ENCODE peak calls at places on chromosomes 2 and 18, in seven cellular contexts. E, R, L, Y, N, I and X are unnamed samples.

GRCh38 chr18:57660961-57661360 is 39.3 kb upstream of the NARS1 start:
- DNase-seq in E (no peak), Y (no peak), I (no peak), L (peak), R (peak), N (no peak), X (no peak)

GRCh38 chr18:5868218-5868904 is 27.0 kb downstream of the TMEM200C start:
- DNase-seq in I (peak), N (peak), R (peak), L (peak), Y (peak), E (no peak), X (peak)

GRCh38 chr2:25787020-25787419 is 91.3 kb downstream of the ASXL2 start:
- DNase-seq in Y (no peak), E (no peak), I (no peak), N (no peak), R (no peak), L (no peak), X (no peak)

GRCh38 chr18:78704960-78705600 is 274.5 kb upstream of the SALL3 start:
- DNase-seq in I (no peak), Y (no peak), R (no peak), N (no peak), L (no peak), E (peak), X (no peak)

GRCh38 chr18:35024965-35025364 is 16.2 kb upstream of the MAPRE2 start:
- DNase-seq in R (peak), I (no peak), N (no peak), Y (peak), L (peak), E (peak), X (peak)

GRCh38 chr2:64143154-64144056 is 815 bp downstream of the PELI1 start:
- DNase-seq in E (no peak), N (peak), R (peak), L (no peak), I (peak), Y (no peak), X (no peak)

GRCh38 chr18:36481935-36482334 is 184.4 kb downstream of the FHOD3 start:
- DNase-seq in N (no peak), I (no peak), R (no peak), E (no peak), Y (no peak), L (no peak), X (no peak)

GRCh38 chr2:15968280-15969178 is 28.2 kb downstream of the MYCN start:
- DNase-seq in R (no peak), Y (no peak), N (no peak), I (no peak), L (no peak), E (no peak), X (peak)

GRCh38 chr2:71925268-71926097 is 222.2 kb downstream of the CYP26B1 start:
- DNase-seq in I (no peak), R (no peak), L (no peak), N (no peak), Y (no peak), E (peak), X (no peak)

GRCh38 chr2:159032580-159032979 is 64.1 kb downstream of the TANC1 start:
- DNase-seq in L (no peak), N (no peak), R (no peak), E (no peak), I (no peak), Y (no peak), X (no peak)

GRCh38 chr2:109260886-109261700 is 132.1 kb downstream of the SH3RF3 start:
- DNase-seq in L (no peak), I (no peak), E (peak), Y (peak), R (no peak), N (no peak), X (no peak)

GRCh38 chr18:12886498-12887126 is 2.6 kb upstream of the PTPN2 start:
- DNase-seq in E (no peak), Y (no peak), L (no peak), I (peak), R (no peak), N (no peak), X (peak)

GRCh38 chr2:96507957-96508520 is 2.9 kb upstream of the NEURL3 start:
- DNase-seq in L (no peak), Y (peak), R (peak), I (peak), N (peak), E (peak), X (peak)

GRCh38 chr18:78733762-78734613 is 245.6 kb upstream of the SALL3 start:
- DNase-seq in E (peak), L (no peak), R (no peak), N (no peak), Y (no peak), I (no peak), X (no peak)

GRCh38 chr2:162929571-162929970 is 91.0 kb upstream of the KCNH7 start:
- DNase-seq in R (peak), N (no peak), E (no peak), I (no peak), L (no peak), Y (no peak), X (peak)

GRCh38 chr18:57753063-57753462 is 50.1 kb downstream of the ATP8B1 start:
- DNase-seq in I (no peak), E (no peak), L (no peak), N (no peak), R (no peak), Y (no peak), X (no peak)

GRCh38 chr2:97742381-97742847 is 29.0 kb downstream of the ZAP70 start:
- DNase-seq in Y (no peak), I (no peak), L (no peak), R (no peak), E (no peak), N (no peak), X (peak)

GRCh38 chr2:34241905-34242740 is 643.0 kb upstream of the FAM98A start:
- DNase-seq in Y (no peak), E (no peak), N (no peak), I (no peak), L (no peak), R (no peak), X (no peak)

GRCh38 chr2:187158452-187158851 is 289.6 kb downstream of the CALCRL start:
- DNase-seq in R (no peak), L (no peak), I (no peak), Y (no peak), N (no peak), E (no peak), X (no peak)

DNA sequence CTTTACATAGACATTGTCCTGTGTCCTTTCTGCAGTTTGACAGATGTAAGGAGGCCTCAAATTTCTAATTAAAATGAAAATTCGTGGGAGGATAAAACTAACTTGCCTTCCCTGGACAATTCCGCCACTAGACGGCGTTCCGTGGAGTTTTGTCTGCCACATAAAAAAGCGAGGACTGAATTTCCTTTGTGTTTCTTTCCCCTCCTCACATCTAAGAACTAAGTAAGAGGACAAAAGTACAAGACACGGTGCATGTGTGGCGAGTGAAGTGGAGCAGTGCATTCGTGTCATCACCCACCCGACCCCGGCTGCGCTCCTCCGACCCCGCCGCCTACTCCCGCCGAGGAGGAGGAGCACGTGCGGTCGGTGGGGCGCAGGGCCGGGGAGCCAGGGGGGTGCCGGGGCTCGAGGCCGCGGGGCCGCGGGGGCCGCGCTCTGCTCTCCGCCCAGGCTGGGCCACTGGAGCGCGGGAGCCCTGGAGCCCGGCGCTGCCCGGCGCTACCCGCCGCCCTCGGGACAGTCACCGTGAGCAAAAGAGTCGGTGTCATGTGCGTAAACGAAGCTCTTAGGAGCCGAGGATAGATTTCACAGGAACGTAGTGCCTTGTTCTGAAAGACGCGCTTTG is 10.8 kb downstream of the TBR1 start:
- DNase-seq in E (no peak), R (peak), I (peak), Y (no peak), N (no peak), L (no peak), X (no peak)
- H3K4me3 ChIP-seq in E (peak), R (no peak), I (no peak), Y (no peak), N (no peak), L (no peak), X (no peak)

DNA sequence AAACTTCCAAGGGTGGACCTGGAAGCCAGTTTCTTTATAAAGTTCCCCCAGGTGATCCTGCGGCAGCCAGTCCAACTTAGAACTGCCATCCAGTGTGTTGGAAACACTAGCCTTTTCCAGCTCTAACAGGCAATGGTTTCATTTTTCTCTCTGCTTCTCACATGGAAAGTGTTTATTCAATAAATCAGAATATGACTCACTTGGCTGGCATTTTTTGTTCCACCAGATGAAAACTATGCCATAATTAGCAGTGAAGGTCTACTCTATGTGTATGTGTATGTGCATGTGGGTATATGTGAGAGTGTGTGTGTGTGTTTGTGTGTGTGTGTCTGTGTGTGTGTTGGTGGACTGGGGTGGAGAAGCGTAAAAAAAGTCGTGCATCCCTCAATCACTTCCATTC is 91.0 kb upstream of the SETBP1 start:
- DNase-seq in N (no peak), R (peak), Y (no peak), E (no peak), L (peak), I (no peak), X (peak)
- H3K4me3 ChIP-seq in N (no peak), R (no peak), Y (no peak), E (no peak), L (no peak), I (no peak), X (no peak)

DNA sequence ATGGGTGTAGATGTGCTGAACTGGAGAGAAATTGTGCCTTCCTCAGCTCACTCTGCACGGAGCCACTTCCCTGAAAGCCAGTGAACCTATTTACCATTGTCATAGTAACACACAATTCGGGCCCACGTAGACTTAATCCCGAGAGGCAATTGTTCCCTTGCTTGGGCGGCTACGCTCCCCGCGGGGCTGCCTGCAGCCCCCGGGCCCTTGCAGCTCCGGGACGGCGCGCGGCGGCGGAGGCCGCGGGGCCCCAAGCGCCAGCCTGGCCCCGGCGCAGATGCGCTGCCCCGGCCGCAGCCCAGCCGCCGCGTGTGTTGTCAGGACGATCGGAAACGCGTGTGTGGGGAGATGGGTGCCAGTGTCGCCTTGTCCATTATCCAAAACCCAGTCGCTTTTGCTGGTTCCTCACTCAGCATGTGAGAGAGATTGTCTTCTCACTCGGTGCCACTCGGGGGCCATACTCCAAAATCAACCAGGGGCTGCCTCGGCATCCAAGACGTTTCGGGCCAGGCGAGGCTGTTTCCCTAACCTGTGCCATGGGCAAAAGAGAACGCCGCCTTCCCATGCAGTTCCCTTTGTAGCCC is 17.9 kb upstream of the LRRTM1 start:
- DNase-seq in L (no peak), I (no peak), Y (no peak), E (no peak), R (no peak), N (no peak), X (no peak)
- H3K4me3 ChIP-seq in L (no peak), I (no peak), Y (no peak), E (no peak), R (no peak), N (no peak), X (no peak)

GRCh38 chr2:219252084-219252483 is 959 bp upstream of the TUBA4B start:
- DNase-seq in R (no peak), N (no peak), L (no peak), E (peak), I (no peak), Y (no peak), X (peak)
- H3K4me3 ChIP-seq in R (no peak), N (no peak), L (no peak), E (peak), I (no peak), Y (peak), X (peak)

GRCh38 chr2:57465067-57465466 is 581.5 kb upstream of the VRK2 start:
- DNase-seq in I (no peak), Y (no peak), N (no peak), L (no peak), E (no peak), R (no peak), X (no peak)
- H3K4me3 ChIP-seq in I (peak), Y (no peak), N (no peak), L (no peak), E (no peak), R (no peak), X (no peak)

GRCh38 chr18:7921938-7922587 is 354.9 kb downstream of the PTPRM start:
- DNase-seq in Y (no peak), E (no peak), R (peak), L (no peak), N (no peak), I (no peak), X (peak)

GRCh38 chr18:7919565-7919964 is 352.4 kb downstream of the PTPRM start:
- DNase-seq in E (no peak), R (no peak), I (no peak), L (no peak), N (no peak), Y (no peak), X (no peak)

GRCh38 chr18:7926526-7926925 is 359.4 kb downstream of the PTPRM start:
- DNase-seq in L (no peak), I (peak), R (no peak), Y (no peak), E (no peak), N (no peak), X (peak)

GRCh38 chr18:7924616-7925015 is 357.5 kb downstream of the PTPRM start:
- DNase-seq in Y (no peak), I (no peak), L (no peak), N (no peak), R (no peak), E (no peak), X (no peak)

DNA sequence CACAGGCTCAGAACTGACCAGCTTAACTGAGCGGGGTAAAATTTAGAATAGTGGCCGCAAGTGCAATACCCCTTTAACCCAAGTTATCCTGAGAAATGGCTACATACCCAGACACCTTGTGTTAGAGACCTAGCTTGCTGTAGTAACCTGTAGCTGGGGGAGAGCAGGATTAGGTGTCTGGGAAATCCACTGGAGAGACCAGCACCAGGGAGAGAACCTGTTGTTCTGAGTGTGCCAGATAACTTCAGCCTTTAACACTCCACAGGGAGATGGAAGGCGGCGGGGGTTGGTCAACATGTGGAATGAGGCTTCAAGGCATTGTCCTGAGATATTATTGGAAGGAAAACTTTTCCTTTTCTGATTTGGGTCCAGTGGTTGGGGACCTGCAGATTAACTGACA is 356.0 kb downstream of the PTPRM start:
- DNase-seq in L (no peak), Y (no peak), N (no peak), R (no peak), I (no peak), E (no peak), X (no peak)
- H3K4me3 ChIP-seq in L (no peak), Y (no peak), N (no peak), R (no peak), I (no peak), E (no peak), X (no peak)